ENCODE peak calls at places on chromosomes 12 and 14, in ten cellular contexts. S, G, I, F, E, M, X, K, U and H are unnamed samples.

GRCh38 chr14:99609245-99610117 is 5.5 kb upstream of the CCDC85C start:
- DNase-seq in I (no peak), X (no peak), M (no peak), U (no peak), E (no peak), S (no peak), K (no peak), F (no peak), G (peak), H (no peak)

GRCh38 chr14:51460051-51460450 is 191.7 kb upstream of the FRMD6 start:
- DNase-seq in M (no peak), I (no peak), F (no peak), X (no peak), E (no peak), G (no peak), S (no peak), K (no peak), U (peak), H (no peak)

GRCh38 chr14:74737753-74738325 is 24.9 kb downstream of the FCF1 start:
- DNase-seq in F (no peak), E (no peak), K (no peak), U (peak), S (no peak), G (no peak), M (no peak), X (peak), I (no peak), H (peak)

GRCh38 chr14:74906923-74907620 is 16.0 kb downstream of the RPS6KL1 start:
- DNase-seq in G (no peak), E (peak), F (no peak), S (peak), I (no peak), M (no peak), X (no peak), U (no peak), K (no peak), H (no peak)

GRCh38 chr14:62138593-62138992 is 376.4 kb downstream of the SNAPC1 start:
- DNase-seq in U (peak), K (no peak), I (no peak), S (no peak), G (no peak), M (peak), E (peak), X (no peak), F (no peak), H (peak)

GRCh38 chr12:9750276-9751203 is 10.2 kb downstream of the CD69 start:
- DNase-seq in E (peak), F (no peak), U (peak), S (peak), M (peak), I (peak), X (peak), G (peak), K (peak), H (peak)

GRCh38 chr14:28807518-28807917 is 40.9 kb downstream of the FOXG1 start:
- DNase-seq in G (no peak), F (no peak), K (no peak), M (no peak), U (no peak), X (no peak), E (no peak), S (no peak), I (no peak), H (no peak)

GRCh38 chr12:90237841-90238240 is 529.2 kb upstream of the ATP2B1 start:
- DNase-seq in M (no peak), F (no peak), E (no peak), S (no peak), I (no peak), X (no peak), K (no peak), G (no peak), U (no peak), H (no peak)

GRCh38 chr12:75760481-75761324 is 249.3 kb upstream of the KRR1 start:
- DNase-seq in E (no peak), K (no peak), G (no peak), M (no peak), F (no peak), I (no peak), U (no peak), S (no peak), X (no peak), H (no peak)

GRCh38 chr12:53097207-53097563 is 282 bp upstream of the IGFBP6 start:
- DNase-seq in K (no peak), I (no peak), E (peak), M (no peak), X (no peak), F (no peak), G (peak), S (no peak), U (peak), H (peak)

GRCh38 chr14:98288825-98289224 is 983.2 kb downstream of the BCL11B start:
- DNase-seq in U (no peak), M (no peak), K (no peak), G (no peak), X (no peak), S (no peak), F (no peak), I (no peak), E (no peak), H (no peak)

GRCh38 chr14:98290596-98290995 is 981.4 kb downstream of the BCL11B start:
- DNase-seq in U (no peak), E (no peak), F (no peak), I (no peak), X (no peak), M (no peak), S (no peak), G (no peak), K (no peak), H (no peak)

GRCh38 chr14:98296895-98297294 is 975.1 kb downstream of the BCL11B start:
- DNase-seq in G (no peak), F (no peak), I (no peak), M (no peak), E (no peak), U (no peak), K (no peak), S (no peak), X (no peak), H (no peak)

GRCh38 chr14:98293527-98293926 is 978.5 kb downstream of the BCL11B start:
- DNase-seq in G (peak), S (no peak), X (no peak), E (no peak), K (no peak), I (no peak), F (no peak), M (peak), U (no peak), H (no peak)

DNA sequence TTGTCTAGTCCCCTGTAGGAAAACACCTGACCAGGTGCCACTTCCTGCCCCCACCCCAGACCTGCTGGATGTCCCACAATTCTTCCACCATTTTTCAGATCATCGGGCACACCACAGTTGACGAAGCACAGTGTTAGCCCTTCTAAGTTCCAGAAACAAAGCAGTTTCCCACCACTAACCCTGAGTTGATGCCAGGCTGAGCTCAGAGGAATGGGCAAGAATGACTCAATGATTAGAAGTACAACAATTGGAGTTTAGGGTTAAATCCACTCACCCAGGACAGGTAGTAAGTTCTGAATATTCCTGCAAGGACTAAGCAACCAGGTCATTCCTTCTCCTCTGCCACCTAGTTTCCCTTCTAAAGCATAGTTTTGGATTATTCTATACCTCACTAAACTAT is 979.8 kb downstream of the BCL11B start:
- DNase-seq in S (no peak), M (no peak), G (no peak), F (no peak), U (no peak), K (no peak), E (no peak), I (no peak), X (no peak), H (no peak)
- H3K4me3 ChIP-seq in S (no peak), M (no peak), G (no peak), F (no peak), U (no peak), K (no peak), E (no peak), I (no peak), X (no peak), H (no peak)

GRCh38 chr14:95195031-95195430 is 37.7 kb upstream of the DICER1 start:
- DNase-seq in G (no peak), F (no peak), K (no peak), E (no peak), U (no peak), I (no peak), X (no peak), S (no peak), M (no peak), H (no peak)

GRCh38 chr14:95197498-95198010 is 40.2 kb upstream of the DICER1 start:
- DNase-seq in M (no peak), I (no peak), K (no peak), U (no peak), E (peak), G (no peak), F (peak), S (no peak), X (no peak), H (no peak)

GRCh38 chr14:95196826-95197497 is 39.6 kb upstream of the DICER1 start:
- DNase-seq in S (no peak), X (no peak), E (no peak), M (no peak), I (no peak), F (no peak), K (no peak), G (no peak), U (no peak), H (no peak)

GRCh38 chr14:95198320-95198719 is 41.0 kb upstream of the DICER1 start:
- DNase-seq in G (no peak), E (no peak), F (no peak), K (no peak), I (no peak), M (no peak), U (no peak), X (no peak), S (no peak), H (no peak)

DNA sequence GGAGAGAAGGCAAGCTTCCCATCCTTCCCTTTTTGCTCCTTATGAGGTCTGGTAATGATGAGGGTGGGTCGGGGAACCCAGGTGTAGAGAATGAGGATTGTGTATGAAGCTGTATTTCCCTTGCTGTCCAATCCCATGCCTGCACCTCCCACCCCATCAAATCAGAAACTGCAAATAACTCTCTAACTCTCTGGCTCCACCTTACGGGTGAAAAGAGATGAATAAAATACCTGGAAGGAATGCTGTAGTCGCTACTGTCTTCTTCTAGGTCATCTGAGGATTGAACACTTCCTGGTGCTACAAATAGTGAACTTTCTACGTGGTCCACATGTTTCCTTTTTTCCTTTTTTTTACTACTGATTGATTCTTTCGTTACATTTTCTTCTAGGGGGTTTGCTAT is 38.9 kb upstream of the DICER1 start:
- DNase-seq in X (no peak), F (no peak), K (no peak), G (peak), M (no peak), E (peak), S (no peak), U (no peak), I (no peak), H (no peak)
- TF ChIP-seq CTCF in X (no peak), F (no peak), K (no peak), G (peak), M (no peak), E (peak), S (peak), U (no peak), I (no peak), H (no peak)

DNA sequence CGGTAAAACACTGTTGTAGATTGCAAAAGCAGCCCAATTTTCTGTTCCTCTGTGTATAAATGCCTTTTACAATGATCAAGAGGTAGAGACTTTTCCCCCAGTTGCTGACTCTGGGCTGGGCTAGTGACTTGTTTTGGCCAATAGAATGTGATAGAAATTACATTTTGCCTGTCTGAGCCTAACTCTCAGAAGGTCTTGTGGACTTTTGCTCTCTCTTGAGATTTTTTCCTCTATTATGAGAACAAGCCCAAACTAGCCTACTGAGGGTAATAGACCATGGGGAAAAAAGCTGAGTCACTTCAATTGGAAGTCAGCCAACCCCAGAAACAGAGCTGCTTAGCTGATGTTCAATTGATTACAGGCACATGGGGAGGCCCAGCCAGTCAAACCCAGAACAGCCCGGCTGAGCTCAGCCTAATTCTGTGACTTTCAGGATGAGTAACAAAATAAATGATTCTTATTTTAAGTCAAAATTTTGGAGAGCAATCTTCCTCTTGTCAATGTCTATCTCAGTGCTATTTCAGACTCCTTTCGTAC is 61.4 kb downstream of the MYF5 start:
- DNase-seq in M (peak), K (peak), I (peak), U (peak), E (no peak), S (no peak), F (peak), G (peak), X (peak), H (peak)
- H3K4me3 ChIP-seq in M (no peak), K (no peak), I (no peak), U (no peak), E (no peak), S (no peak), F (no peak), G (no peak), X (no peak), H (no peak)

GRCh38 chr12:124758266-124759200 is 105.1 kb downstream of the SCARB1 start:
- DNase-seq in S (no peak), F (no peak), U (no peak), X (no peak), G (no peak), I (no peak), K (no peak), M (no peak), E (no peak), H (no peak)

GRCh38 chr12:124761056-124761455 is 102.6 kb downstream of the SCARB1 start:
- DNase-seq in G (no peak), I (no peak), X (no peak), M (no peak), E (no peak), S (no peak), U (no peak), K (no peak), F (no peak), H (no peak)

GRCh38 chr12:124761876-124762275 is 101.8 kb downstream of the SCARB1 start:
- DNase-seq in U (no peak), I (no peak), G (no peak), X (no peak), M (no peak), E (no peak), S (no peak), F (no peak), K (no peak), H (no peak)

GRCh38 chr12:124760548-124760947 is 103.1 kb downstream of the SCARB1 start:
- DNase-seq in G (no peak), F (no peak), M (no peak), X (no peak), U (no peak), K (no peak), I (no peak), S (no peak), E (no peak), H (no peak)

DNA sequence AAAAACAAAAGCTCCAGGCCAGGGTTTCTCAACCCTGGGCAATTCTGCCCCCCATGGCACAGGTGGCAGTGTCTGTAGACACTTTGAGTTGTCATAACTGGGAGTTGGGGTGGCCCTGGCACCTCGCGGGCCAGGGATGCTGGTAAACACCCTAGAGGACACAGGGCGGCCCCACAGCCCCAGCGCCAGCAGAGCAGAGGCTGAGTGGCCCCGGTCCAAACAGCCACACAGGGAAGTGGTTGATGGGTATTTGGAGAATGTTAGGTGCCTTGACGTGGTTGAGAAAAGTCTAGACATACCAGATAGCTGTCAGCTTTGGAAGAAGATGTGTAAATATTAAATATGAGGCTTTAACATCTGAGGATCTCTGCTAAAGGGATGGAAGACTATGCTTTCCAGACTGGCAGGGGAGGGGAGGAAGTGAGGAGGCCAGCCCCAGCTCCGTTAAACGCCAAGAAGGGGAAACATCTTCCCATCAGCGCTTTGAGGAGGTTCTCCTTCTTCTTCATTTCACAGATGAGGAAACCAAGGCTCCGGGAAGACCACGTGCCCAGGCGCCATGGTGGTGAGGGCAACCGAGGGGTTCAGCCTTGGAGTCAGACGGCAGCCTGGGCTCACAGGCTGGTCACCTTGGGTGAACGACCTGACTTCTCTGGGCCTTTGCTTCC is 103.7 kb downstream of the SCARB1 start:
- DNase-seq in U (no peak), E (no peak), K (no peak), I (no peak), S (no peak), X (no peak), G (no peak), M (no peak), F (peak), H (no peak)
- TF ChIP-seq CTCF in U (no peak), E (no peak), K (no peak), I (no peak), S (no peak), X (no peak), G (no peak), M (no peak), F (no peak), H (no peak)

GRCh38 chr14:40219032-40219431 is 786.8 kb upstream of the FBXO33 start:
- DNase-seq in F (no peak), I (no peak), S (no peak), U (no peak), G (no peak), E (no peak), K (no peak), M (no peak), X (no peak), H (no peak)

GRCh38 chr14:40216976-40217375 is 784.7 kb upstream of the FBXO33 start:
- DNase-seq in X (no peak), F (no peak), G (no peak), U (no peak), E (no peak), M (no peak), I (no peak), S (peak), K (no peak), H (no peak)

GRCh38 chr14:40222996-40223395 is 790.8 kb upstream of the FBXO33 start:
- DNase-seq in F (no peak), I (no peak), U (no peak), M (no peak), K (no peak), X (no peak), S (no peak), E (no peak), G (no peak), H (no peak)

GRCh38 chr14:40218282-40218941 is 786.2 kb upstream of the FBXO33 start:
- DNase-seq in S (no peak), K (no peak), U (no peak), M (no peak), G (no peak), X (no peak), E (no peak), F (no peak), I (no peak), H (no peak)

GRCh38 chr14:40221428-40221827 is 789.2 kb upstream of the FBXO33 start:
- DNase-seq in X (no peak), K (no peak), S (no peak), M (no peak), I (no peak), F (no peak), E (no peak), U (no peak), G (no peak), H (no peak)
- H3K4me3 ChIP-seq in X (no peak), K (no peak), S (no peak), M (no peak), I (no peak), F (no peak), E (no peak), U (no peak), G (no peak), H (no peak)

DNA sequence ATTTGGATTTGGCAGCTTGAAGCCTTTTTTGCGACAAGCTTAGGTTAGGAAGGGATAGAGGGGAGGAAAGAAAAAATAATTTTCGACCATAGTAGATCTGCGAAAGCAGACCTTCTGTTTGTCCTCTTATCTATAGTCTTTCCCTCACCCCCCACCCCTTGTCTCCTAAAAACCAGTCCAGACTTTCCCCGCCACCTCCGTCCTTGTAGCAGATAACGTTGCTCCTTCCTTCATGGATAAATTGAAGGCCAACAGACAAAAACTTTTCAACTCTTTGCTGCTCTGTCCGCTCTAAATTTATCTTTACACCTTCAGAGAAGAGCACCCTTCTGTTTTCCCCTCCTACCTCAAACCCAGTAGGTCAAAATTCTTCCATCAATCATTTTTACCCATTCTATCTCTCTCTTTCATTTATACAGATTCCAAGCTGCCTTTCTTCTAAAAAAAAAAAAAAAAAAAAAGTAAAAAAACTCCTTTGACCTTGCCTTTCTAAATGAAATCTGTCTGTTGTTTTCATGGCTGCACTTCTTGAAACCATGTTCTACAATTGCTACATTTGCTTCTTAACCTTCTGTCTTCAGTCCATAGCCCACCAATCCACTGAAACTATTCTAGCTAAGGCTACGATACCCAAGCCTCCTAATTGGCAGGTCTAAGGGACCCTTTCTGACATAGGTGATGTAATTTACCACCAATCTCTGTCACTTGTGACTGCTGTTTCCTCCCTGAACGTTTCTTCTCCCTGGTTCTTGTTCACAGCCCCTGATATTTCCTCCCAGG is 11.1 kb upstream of the NEMF start:
- DNase-seq in S (no peak), X (no peak), F (no peak), M (no peak), E (peak), U (no peak), I (no peak), K (no peak), G (peak), H (no peak)
- TF ChIP-seq CTCF in S (no peak), X (no peak), F (no peak), M (no peak), E (no peak), U (no peak), I (no peak), K (no peak), G (no peak), H (no peak)

DNA sequence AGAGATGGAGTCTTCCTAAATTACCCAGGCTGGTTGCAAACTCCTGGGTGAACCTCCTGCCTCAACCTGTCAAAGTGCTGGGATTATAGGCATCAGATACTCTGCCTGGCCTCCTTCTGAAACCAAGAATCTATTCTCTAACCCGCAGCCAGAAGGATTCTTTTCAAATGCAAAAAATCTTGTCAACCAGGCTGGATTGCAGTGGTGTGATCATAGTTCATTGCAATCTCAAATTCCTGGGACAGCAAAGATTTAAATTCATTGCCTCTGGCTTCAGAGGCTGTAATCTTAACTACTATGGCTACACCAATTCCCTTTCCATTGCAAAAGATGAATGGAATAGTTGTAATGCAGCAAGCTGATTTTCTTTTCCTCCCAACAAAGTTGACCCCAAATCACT is 106.3 kb upstream of the TBX3 start:
- DNase-seq in S (no peak), E (no peak), X (no peak), G (no peak), I (no peak), M (no peak), F (no peak), K (no peak), U (no peak), H (no peak)
- H3K4me3 ChIP-seq in S (no peak), E (no peak), X (no peak), G (no peak), I (no peak), M (no peak), F (no peak), K (no peak), U (no peak), H (no peak)